ENCODE peak calls at places on chromosomes 7 and 10, in eight cellular contexts. N is AG04449; A is lower leg skin; W is CD4-positive, alpha-beta T cell; M is GM12865; K is GM20000; P is MCF 10A; E is CD14-positive monocyte. X is an unnamed sample.
A peak's percentile ranks its signal among the peaks of the same experiment; 100 is the strongest.

GRCh38 chr10:21675157-21675796 is 141.2 kb downstream of the MLLT10 start:
- DNase-seq in N (no peak), A (no peak), W (peak; percentile 10), M (peak; percentile 42), K (peak; percentile 3), P (peak; percentile 65), E (no peak), X (no peak)

GRCh38 chr10:68902382-68902781 is 1.3 kb downstream of the DDX50 start:
- DNase-seq in N (no peak), A (no peak), W (no peak), M (no peak), K (no peak), P (no peak), E (no peak), X (no peak)

GRCh38 chr7:27992092-27992491 is 188.5 kb downstream of the JAZF1 start:
- DNase-seq in N (no peak), A (no peak), W (no peak), M (no peak), K (no peak), P (no peak), E (no peak), X (no peak)

GRCh38 chr10:92052741-92053140 is 129.2 kb downstream of the BTAF1 start:
- DNase-seq in N (no peak), A (no peak), W (no peak), M (no peak), K (no peak), P (no peak), E (no peak), X (no peak)

GRCh38 chr7:25117226-25118047 is 7.6 kb downstream of the CYCS start:
- DNase-seq in N (no peak), A (no peak), W (no peak), M (peak; percentile 82), K (peak; percentile 69), P (no peak), E (no peak), X (no peak)

GRCh38 chr7:43377196-43377935 is 205.5 kb upstream of the STK17A start:
- DNase-seq in N (no peak), A (no peak), W (no peak), M (no peak), K (no peak), P (no peak), E (no peak), X (no peak)

GRCh38 chr7:100752994-100753393 is 19.6 kb downstream of the ZAN start:
- DNase-seq in N (no peak), A (no peak), W (no peak), M (no peak), K (no peak), P (no peak), E (no peak), X (no peak)

GRCh38 chr7:131057524-131058065 is 270.1 kb upstream of the MKLN1 start:
- DNase-seq in N (no peak), A (no peak), W (peak; percentile 44), M (peak; percentile 22), K (no peak), P (no peak), E (no peak), X (no peak)

GRCh38 chr7:103967401-103967800 is 22.1 kb downstream of the RELN start:
- DNase-seq in N (no peak), A (no peak), W (no peak), M (no peak), K (no peak), P (no peak), E (no peak), X (no peak)

GRCh38 chr10:69438531-69439349 is 12.5 kb upstream of the TSPAN15 start:
- DNase-seq in N (no peak), A (no peak), W (no peak), M (no peak), K (no peak), P (peak; percentile 70), E (no peak), X (no peak)

GRCh38 chr10:127979566-127979965 is 72.7 kb downstream of the PTPRE start:
- DNase-seq in N (no peak), A (no peak), W (no peak), M (no peak), K (no peak), P (no peak), E (no peak), X (no peak)

GRCh38 chr10:79111846-79112614 is 43.3 kb downstream of the ZMIZ1 start:
- DNase-seq in N (no peak), A (no peak), W (no peak), M (no peak), K (no peak), P (no peak), E (no peak), X (no peak)

GRCh38 chr10:114172776-114173555 is 1.0 kb downstream of the CCDC186 start:
- DNase-seq in N (no peak), A (no peak), W (no peak), M (no peak), K (no peak), P (peak; percentile 22), E (no peak), X (no peak)

GRCh38 chr10:100696477-100696901 is 48.9 kb upstream of the PAX2 start:
- DNase-seq in N (no peak), A (no peak), W (no peak), M (peak; percentile 56), K (no peak), P (no peak), E (no peak), X (no peak)

GRCh38 chr10:75987610-75988009 is 556.2 kb downstream of the LRMDA start:
- DNase-seq in N (no peak), A (no peak), W (no peak), M (no peak), K (no peak), P (peak; percentile 14), E (no peak), X (no peak)

GRCh38 chr7:120052884-120053382 is 220.0 kb upstream of the KCND2 start:
- DNase-seq in N (peak; percentile 33), A (peak; percentile 55), W (no peak), M (no peak), K (no peak), P (peak; percentile 24), E (no peak), X (no peak)

GRCh38 chr10:48764486-48764885 is 79.8 kb downstream of the WDFY4 start:
- DNase-seq in N (no peak), A (no peak), W (no peak), M (no peak), K (no peak), P (no peak), E (no peak), X (no peak)

GRCh38 chr10:132001238-132001977 is 19.7 kb upstream of the BNIP3 start:
- DNase-seq in N (no peak), A (no peak), W (no peak), M (peak; percentile 14), K (no peak), P (no peak), E (no peak), X (no peak)

GRCh38 chr7:73647725-73648592 is 19.7 kb upstream of the VPS37D start:
- DNase-seq in N (no peak), A (no peak), W (no peak), M (no peak), K (peak; percentile 63), P (no peak), E (no peak), X (peak; percentile 48)

GRCh38 chr10:131703941-131704340 is 196.9 kb upstream of the PPP2R2D start:
- DNase-seq in N (no peak), A (no peak), W (no peak), M (no peak), K (no peak), P (no peak), E (no peak), X (no peak)

GRCh38 chr10:45274364-45274763 is 41.0 kb downstream of the OR13A1 start:
- DNase-seq in N (no peak), A (no peak), W (no peak), M (no peak), K (no peak), P (no peak), E (no peak), X (no peak)

GRCh38 chr7:64951250-64951848 is 39.5 kb downstream of the ZNF117 start:
- DNase-seq in N (peak; percentile 4), A (no peak), W (no peak), M (peak; percentile 44), K (peak; percentile 72), P (peak; percentile 55), E (no peak), X (no peak)

GRCh38 chr7:87709258-87709657 is 81.1 kb downstream of the RUNDC3B start:
- DNase-seq in N (no peak), A (no peak), W (no peak), M (no peak), K (no peak), P (no peak), E (no peak), X (no peak)

GRCh38 chr10:16843252-16843870 is 26.1 kb upstream of the RSU1 start:
- DNase-seq in N (no peak), A (no peak), W (no peak), M (peak; percentile 32), K (peak; percentile 21), P (peak; percentile 74), E (no peak), X (no peak)
- TF ChIP-seq CTCF in N (no peak), A (no peak), W (peak; percentile 80), M (peak; percentile 27), K (no peak), P (peak; percentile 61), E (peak; percentile 77), X (peak; percentile 72)

GRCh38 chr10:73401636-73402035 is 12.2 kb downstream of the ANXA7 start:
- DNase-seq in N (no peak), A (no peak), W (no peak), M (no peak), K (no peak), P (no peak), E (no peak), X (no peak)

GRCh38 chr10:73399054-73399453 is 14.8 kb downstream of the ANXA7 start:
- DNase-seq in N (no peak), A (no peak), W (no peak), M (no peak), K (no peak), P (no peak), E (no peak), X (no peak)

GRCh38 chr10:73398024-73398423 is 15.8 kb downstream of the ANXA7 start:
- DNase-seq in N (no peak), A (no peak), W (no peak), M (no peak), K (no peak), P (no peak), E (no peak), X (no peak)
- TF ChIP-seq CTCF in N (no peak), A (no peak), W (no peak), M (no peak), K (no peak), P (no peak), E (no peak), X (peak; percentile 12)

DNA sequence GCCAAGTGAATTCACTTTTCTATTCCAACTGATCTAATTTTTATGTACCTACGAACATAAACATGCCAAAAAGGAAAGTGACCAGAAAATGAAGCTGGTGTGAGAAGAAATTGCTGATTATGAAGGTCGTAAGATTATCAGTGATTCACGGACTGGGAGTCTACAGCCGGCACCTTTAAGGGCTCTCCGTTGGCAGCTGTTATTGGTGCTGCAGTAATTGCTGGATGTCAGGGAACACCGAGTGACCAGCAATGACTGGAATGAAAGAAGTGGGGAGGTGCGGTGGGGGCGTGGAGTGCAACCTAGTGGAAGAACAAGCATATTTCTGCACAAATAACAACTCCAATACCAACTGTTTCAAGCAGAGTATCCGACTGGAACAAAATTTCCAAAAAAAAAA is 109.8 kb upstream of the TARP start:
- DNase-seq in N (no peak), A (no peak), W (no peak), M (no peak), K (no peak), P (no peak), E (no peak), X (no peak)
- TF ChIP-seq CTCF in N (no peak), A (no peak), W (no peak), M (no peak), K (no peak), P (no peak), E (no peak), X (no peak)

GRCh38 chr10:1368772-1369171 is 312.6 kb downstream of the WDR37 start:
- DNase-seq in N (no peak), A (no peak), W (peak; percentile 29), M (peak; percentile 8), K (peak; percentile 78), P (peak; percentile 45), E (peak; percentile 42), X (peak; percentile 36)
- TF ChIP-seq CTCF in N (no peak), A (no peak), W (no peak), M (peak; percentile 39), K (peak; percentile 55), P (peak; percentile 59), E (peak; percentile 53), X (peak; percentile 78)

X was measured in progenitor cell of endocrine pancreas.